ENCODE peak calls at places on chromosomes 6 and 20, in four cellular contexts. T is IMR-90, L is H1, Z is mesendoderm. F is an unnamed sample.

GRCh38 chr6:26270121-26270861 is 94.7 kb upstream of the BTN3A2 start:
- DNase-seq in T (no peak), Z (no peak), L (no peak), F (no peak)

GRCh38 chr6:21442874-21443273 is 150.7 kb upstream of the SOX4 start:
- DNase-seq in L (no peak), T (no peak), Z (no peak), F (no peak)

GRCh38 chr6:74534485-74535211 is 671.2 kb downstream of the COL12A1 start:
- DNase-seq in T (peak), Z (no peak), L (no peak), F (no peak)

GRCh38 chr6:43647613-43648012 is 2.8 kb downstream of the RSPH9 start:
- DNase-seq in Z (no peak), L (no peak), T (no peak), F (no peak)

GRCh38 chr6:155328074-155328538 is 13.8 kb upstream of the TFB1M start:
- DNase-seq in L (no peak), T (no peak), Z (no peak), F (no peak)

GRCh38 chr6:159307246-159307790 is 138.1 kb downstream of the FNDC1 start:
- DNase-seq in L (no peak), T (no peak), Z (no peak), F (no peak)

GRCh38 chr20:51487525-51488279 is 54.8 kb downstream of the NFATC2 start:
- DNase-seq in Z (no peak), L (no peak), T (peak), F (no peak)

GRCh38 chr6:111552241-111552744 is 53.4 kb downstream of the TRAF3IP2 start:
- DNase-seq in Z (peak), T (peak), L (peak), F (peak)

GRCh38 chr20:51801220-51801991 is 915 bp downstream of the SALL4 start:
- DNase-seq in Z (peak), L (no peak), T (no peak), F (peak)

GRCh38 chr20:53623454-53624206 is 30.0 kb upstream of the ZNF217 start:
- DNase-seq in L (peak), Z (peak), T (peak), F (peak)

GRCh38 chr6:37177950-37178517 is 8.1 kb downstream of the PIM1 start:
- DNase-seq in L (no peak), T (no peak), Z (no peak), F (no peak)
- H4K5ac ChIP-seq in L (no peak), T (no peak), Z (no peak), F (no peak)

GRCh38 chr6:125111219-125111983 is 42.2 kb upstream of the TPD52L1 start:
- DNase-seq in L (no peak), T (no peak), Z (no peak), F (no peak)

GRCh38 chr6:125107048-125107447 is 46.5 kb upstream of the TPD52L1 start:
- DNase-seq in Z (no peak), T (no peak), L (no peak), F (no peak)

GRCh38 chr6:125107896-125108295 is 45.7 kb upstream of the TPD52L1 start:
- DNase-seq in Z (no peak), T (peak), L (no peak), F (no peak)

GRCh38 chr6:125112934-125113333 is 40.6 kb upstream of the TPD52L1 start:
- DNase-seq in T (no peak), L (no peak), Z (no peak), F (no peak)

DNA sequence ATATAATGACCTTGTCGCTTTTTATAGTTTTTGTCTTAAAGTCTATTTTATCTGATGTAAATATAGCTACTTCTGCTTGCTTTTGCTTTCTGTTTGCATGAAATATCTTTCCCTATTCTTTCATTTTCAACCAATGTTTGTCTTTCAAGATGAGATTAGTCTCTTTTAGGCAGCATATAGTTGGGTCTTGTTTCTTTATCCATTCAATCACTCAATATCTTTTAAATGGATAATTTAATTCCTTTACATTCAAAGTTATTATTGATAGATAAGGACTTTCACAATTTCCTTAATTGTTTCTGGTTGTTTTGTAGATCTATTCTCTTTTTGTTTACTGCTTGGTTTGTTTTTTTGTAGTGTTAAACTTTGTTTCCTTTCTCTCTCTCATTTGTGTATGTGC is 43.5 kb upstream of the TPD52L1 start:
- DNase-seq in T (no peak), Z (no peak), L (no peak), F (no peak)
- H4K5ac ChIP-seq in T (no peak), Z (no peak), L (no peak), F (no peak)

GRCh38 chr20:7291319-7291943 is 523.9 kb downstream of the BMP2 start:
- DNase-seq in T (no peak), Z (peak), L (no peak), F (peak)
- H4K5ac ChIP-seq in T (no peak), Z (no peak), L (no peak), F (no peak)

GRCh38 chr20:18985551-18985950 is 172.0 kb downstream of the SCP2D1 start:
- DNase-seq in T (no peak), Z (no peak), L (no peak), F (no peak)
- H4K5ac ChIP-seq in T (no peak), Z (no peak), L (no peak), F (no peak)

DNA sequence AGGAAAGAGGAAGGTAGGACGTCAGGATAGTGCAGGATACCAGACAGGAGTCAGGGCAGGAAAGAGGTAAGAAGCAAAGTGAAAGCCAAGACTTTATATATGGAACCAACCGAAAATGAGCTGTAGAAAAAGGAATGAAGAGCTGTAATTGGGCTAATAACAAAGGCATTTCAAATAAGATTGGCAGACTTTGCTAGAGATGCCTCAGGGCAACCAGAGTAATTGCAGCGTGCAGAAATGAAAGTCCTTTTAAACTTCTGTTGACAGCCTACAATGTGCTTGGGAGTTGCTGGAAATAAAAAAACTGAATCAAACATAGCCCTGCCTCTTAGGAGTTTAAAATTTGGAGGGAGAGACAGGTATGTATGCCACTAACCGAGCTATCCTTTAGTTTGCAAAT is 56.4 kb upstream of the NKX2-4 start:
- DNase-seq in Z (no peak), L (no peak), T (no peak), F (no peak)
- H4K5ac ChIP-seq in Z (no peak), L (no peak), T (no peak), F (no peak)

DNA sequence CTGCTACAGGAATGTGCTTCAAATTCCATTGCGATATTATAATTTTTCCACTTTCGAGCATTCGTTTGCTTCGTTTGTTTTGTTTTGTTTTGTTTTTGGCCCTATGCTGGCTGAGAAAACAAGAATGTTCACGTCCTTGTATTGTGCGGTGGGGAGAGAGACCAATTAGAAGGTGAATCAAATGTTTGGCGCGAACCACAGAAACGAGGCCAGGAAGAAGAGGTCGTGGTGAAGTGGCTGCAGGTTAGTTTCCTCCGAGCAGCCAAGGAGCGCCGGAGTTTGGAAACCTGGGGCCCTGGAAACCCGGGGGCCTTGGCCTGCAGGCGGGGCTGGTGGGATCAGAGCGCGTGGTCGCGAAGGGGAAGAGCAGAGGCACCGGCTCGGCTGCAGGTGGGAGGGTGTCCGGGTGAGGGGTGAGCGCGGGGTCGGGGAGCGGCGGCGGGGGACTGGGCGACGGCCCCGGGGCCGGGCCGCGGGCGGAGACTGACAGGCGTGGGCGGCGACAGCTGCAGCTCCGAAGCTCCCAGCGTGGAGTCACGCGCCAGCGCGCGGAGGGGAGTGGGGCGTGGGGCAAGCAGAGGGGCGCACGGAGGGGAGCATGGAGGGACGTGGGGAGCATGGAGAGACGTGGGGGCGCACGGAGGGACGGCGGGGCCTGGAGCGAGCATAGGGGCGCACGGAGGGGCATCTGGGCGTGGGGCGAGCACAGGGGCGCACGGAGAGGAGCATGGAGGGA is 141.5 kb upstream of the PDE10A start:
- DNase-seq in Z (peak), T (no peak), L (no peak), F (peak)
- H4K5ac ChIP-seq in Z (no peak), T (no peak), L (no peak), F (no peak)

GRCh38 chr6:125639621-125640020 is 109.8 kb upstream of the HEY2 start:
- DNase-seq in T (no peak), Z (peak), L (no peak), F (no peak)

GRCh38 chr6:125636671-125637070 is 112.8 kb upstream of the HEY2 start:
- DNase-seq in L (no peak), Z (peak), T (no peak), F (no peak)

GRCh38 chr6:125637207-125637606 is 112.2 kb upstream of the HEY2 start:
- DNase-seq in T (no peak), Z (no peak), L (no peak), F (no peak)

GRCh38 chr6:125640441-125641150 is 108.8 kb upstream of the HEY2 start:
- DNase-seq in L (no peak), Z (no peak), T (no peak), F (no peak)
- H4K5ac ChIP-seq in L (no peak), Z (no peak), T (no peak), F (no peak)

GRCh38 chr20:49278817-49279676 is 1.2 kb upstream of the ZNFX1 start:
- DNase-seq in Z (peak), L (no peak), T (no peak), F (no peak)

GRCh38 chr20:49278036-49278816 is at the start of gene ZNFX1:
- DNase-seq in L (peak), T (peak), Z (peak), F (peak)

GRCh38 chr20:49280463-49281058 is 2.7 kb upstream of the ZNFX1 start:
- DNase-seq in L (no peak), T (no peak), Z (peak), F (no peak)

GRCh38 chr20:49281059-49281912 is 3.4 kb upstream of the ZNFX1 start:
- DNase-seq in Z (peak), T (no peak), L (no peak), F (peak)

GRCh38 chr20:49279677-49280462 is 2.0 kb upstream of the ZNFX1 start:
- DNase-seq in T (no peak), Z (peak), L (no peak), F (no peak)
- H4K5ac ChIP-seq in T (no peak), Z (no peak), L (no peak), F (no peak)

GRCh38 chr6:105080279-105080678 is 99.5 kb downstream of the POPDC3 start:
- DNase-seq in L (no peak), Z (no peak), T (no peak), F (no peak)
- H4K5ac ChIP-seq in L (no peak), Z (no peak), T (no peak), F (no peak)

F was measured in H9.